ENCODE peak calls at places on chromosomes 2 and 18, in five cellular contexts. O is RWPE1, C is GM23338, S is suprapubic skin, X is heart right ventricle. U is an unnamed sample.

GRCh38 chr2:156366747-156367146 is 34.2 kb upstream of the NR4A2 start:
- DNase-seq in O (no peak), C (no peak), S (no peak), X (no peak), U (no peak)

GRCh38 chr2:26724784-26725515 is 32.4 kb downstream of the KCNK3 start:
- DNase-seq in O (no peak), C (no peak), S (no peak), X (no peak), U (no peak)

GRCh38 chr2:152352616-152353015 is 17.6 kb downstream of the FMNL2 start:
- DNase-seq in O (no peak), C (no peak), S (no peak), X (no peak), U (no peak)

GRCh38 chr18:9053814-9054213 is 48.7 kb upstream of the NDUFV2 start:
- DNase-seq in O (no peak), C (no peak), S (no peak), X (no peak), U (no peak)

GRCh38 chr2:29196792-29197788 is 81.9 kb downstream of the CLIP4 start:
- DNase-seq in O (peak), C (peak), S (no peak), X (peak), U (peak)

GRCh38 chr2:75431757-75432156 is 129.0 kb downstream of the EVA1A start:
- DNase-seq in O (no peak), C (no peak), S (no peak), X (no peak), U (no peak)

GRCh38 chr18:12061685-12062084 is 32.0 kb upstream of the ANKRD62 start:
- DNase-seq in O (no peak), C (no peak), S (no peak), X (no peak), U (no peak)

GRCh38 chr2:138510319-138510718 is 8.7 kb downstream of the SPOPL start:
- DNase-seq in O (no peak), C (no peak), S (no peak), X (no peak), U (no peak)

GRCh38 chr2:241494311-241494908 is 14.0 kb downstream of the STK25 start:
- DNase-seq in O (no peak), C (no peak), S (no peak), X (no peak), U (no peak)

GRCh38 chr2:37573818-37574388 is 97.5 kb downstream of the CDC42EP3 start:
- DNase-seq in O (no peak), C (no peak), S (no peak), X (no peak), U (no peak)

GRCh38 chr18:68431111-68431921 is 283.6 kb downstream of the TMX3 start:
- DNase-seq in O (no peak), C (no peak), S (no peak), X (no peak), U (no peak)

GRCh38 chr18:11500153-11501122 is 109.0 kb upstream of the SLC35G4 start:
- DNase-seq in O (peak), C (no peak), S (no peak), X (no peak), U (no peak)

GRCh38 chr2:221581986-221582385 is 9.9 kb upstream of the EPHA4 start:
- DNase-seq in O (no peak), C (no peak), S (no peak), X (no peak), U (no peak)

GRCh38 chr2:232315049-232315922 is 63.3 kb upstream of the ALPP start:
- DNase-seq in O (peak), C (peak), S (no peak), X (peak), U (peak)

GRCh38 chr2:212441141-212441540 is 97.5 kb downstream of the ERBB4 start:
- DNase-seq in O (no peak), C (no peak), S (no peak), X (no peak), U (no peak)

GRCh38 chr2:209189893-209190292 is 234.0 kb upstream of the MAP2 start:
- DNase-seq in O (no peak), C (no peak), S (no peak), X (no peak), U (no peak)
- H3K27ac ChIP-seq in O (no peak), C (no peak), S (no peak), X (no peak), U (no peak)

GRCh38 chr2:134312482-134312881 is 58.6 kb downstream of the MGAT5 start:
- DNase-seq in O (no peak), C (no peak), S (no peak), X (no peak), U (no peak)
- H3K27ac ChIP-seq in O (no peak), C (no peak), S (no peak), X (no peak), U (no peak)

GRCh38 chr18:24540896-24541295 is 80.5 kb downstream of the HRH4 start:
- DNase-seq in O (no peak), C (no peak), S (no peak), X (no peak), U (no peak)

GRCh38 chr18:24539866-24540604 is 79.6 kb downstream of the HRH4 start:
- DNase-seq in O (no peak), C (no peak), S (no peak), X (no peak), U (no peak)

GRCh38 chr18:24536834-24537233 is 76.4 kb downstream of the HRH4 start:
- DNase-seq in O (no peak), C (no peak), S (no peak), X (no peak), U (no peak)

GRCh38 chr18:24536326-24536725 is 75.9 kb downstream of the HRH4 start:
- DNase-seq in O (no peak), C (no peak), S (no peak), X (no peak), U (no peak)

DNA sequence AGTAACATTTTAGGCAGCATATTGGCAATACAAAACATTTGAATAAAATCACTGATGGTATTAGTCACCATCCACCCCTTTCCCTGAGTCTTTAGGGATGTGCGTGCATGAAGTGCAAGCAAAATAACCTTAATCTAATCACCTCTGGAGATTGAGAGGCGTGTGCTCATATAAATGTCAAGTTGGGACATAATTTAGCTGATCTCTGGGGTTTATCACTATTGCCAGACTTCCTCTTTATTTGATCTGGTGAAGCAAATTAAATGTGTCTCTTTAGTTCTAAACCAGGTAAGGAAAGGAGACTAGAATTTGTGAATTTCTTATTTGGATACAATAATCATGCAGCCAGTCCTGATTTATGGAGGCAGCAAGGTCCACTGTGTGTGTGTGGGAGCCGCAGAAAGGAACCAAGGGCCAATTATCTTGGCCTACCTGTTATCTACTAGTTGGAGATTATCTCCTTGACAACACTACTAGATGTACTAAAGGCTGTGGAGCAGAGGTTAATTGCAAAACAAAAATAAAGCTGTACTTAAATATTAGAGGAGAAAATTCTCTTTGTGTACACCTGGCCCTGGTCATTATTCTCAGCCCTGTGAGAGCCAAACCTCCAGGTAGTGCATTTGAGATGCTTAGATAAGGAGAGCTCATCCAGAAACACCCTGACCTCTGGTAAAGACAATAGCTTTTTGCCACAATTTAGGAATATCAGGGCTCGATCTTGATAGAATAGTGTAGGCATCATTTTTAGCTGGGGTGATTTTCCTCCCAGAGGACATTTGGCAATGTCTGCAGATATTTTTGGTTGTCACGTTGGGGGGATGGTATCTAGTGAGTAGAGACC is 78.2 kb downstream of the HRH4 start:
- DNase-seq in O (no peak), C (no peak), S (no peak), X (no peak), U (no peak)
- H3K27ac ChIP-seq in O (no peak), C (no peak), S (no peak), X (no peak), U (no peak)

GRCh38 chr2:69162121-69162520 is 149.1 kb downstream of the ANTXR1 start:
- DNase-seq in O (no peak), C (no peak), S (no peak), X (no peak), U (no peak)
- H3K27ac ChIP-seq in O (no peak), C (no peak), S (no peak), X (no peak), U (no peak)

GRCh38 chr18:48706630-48707206 is 167.9 kb downstream of the CTIF start:
- DNase-seq in O (no peak), C (no peak), S (no peak), X (peak), U (no peak)

GRCh38 chr18:48703033-48703386 is 164.2 kb downstream of the CTIF start:
- DNase-seq in O (no peak), C (no peak), S (no peak), X (no peak), U (no peak)

GRCh38 chr18:48703418-48703817 is 164.6 kb downstream of the CTIF start:
- DNase-seq in O (no peak), C (no peak), S (no peak), X (no peak), U (no peak)

GRCh38 chr18:48705531-48705930 is 166.7 kb downstream of the CTIF start:
- DNase-seq in O (no peak), C (no peak), S (no peak), X (no peak), U (no peak)

GRCh38 chr18:48705043-48705442 is 166.2 kb downstream of the CTIF start:
- DNase-seq in O (no peak), C (no peak), S (no peak), X (no peak), U (no peak)
- H3K27ac ChIP-seq in O (no peak), C (no peak), S (no peak), X (no peak), U (no peak)

GRCh38 chr2:177169810-177170514 is 42.6 kb upstream of the HNRNPA3 start:
- DNase-seq in O (peak), C (no peak), S (no peak), X (no peak), U (no peak)
- H3K27ac ChIP-seq in O (peak), C (no peak), S (peak), X (no peak), U (no peak)

GRCh38 chr2:120246546-120247300 is 5.9 kb upstream of the RALB start:
- DNase-seq in O (no peak), C (no peak), S (no peak), X (no peak), U (no peak)

GRCh38 chr2:120245933-120246332 is 6.7 kb upstream of the RALB start:
- DNase-seq in O (no peak), C (no peak), S (no peak), X (no peak), U (no peak)

GRCh38 chr2:120244656-120245519 is 7.8 kb upstream of the RALB start:
- DNase-seq in O (no peak), C (no peak), S (no peak), X (no peak), U (no peak)

GRCh38 chr2:120243875-120244553 is 8.6 kb upstream of the RALB start:
- DNase-seq in O (no peak), C (no peak), S (no peak), X (no peak), U (no peak)

GRCh38 chr2:120245520-120245835 is 7.2 kb upstream of the RALB start:
- DNase-seq in O (no peak), C (no peak), S (no peak), X (no peak), U (no peak)
- H3K27ac ChIP-seq in O (peak), C (no peak), S (no peak), X (no peak), U (no peak)